ENCODE peak calls at places on chromosome 1, in four cellular contexts. One of them, this sample, is unnamed.

GRCh38 chr1:246043556-246043955 is 463.5 kb downstream of the SMYD3 start:
- DNase-seq in fibroblast of the conjunctiva: no peak
- DNase-seq in testis: no peak
- DNase-seq in stimulated activated CD8-positive, alpha-beta memory T cell treated with anti-CD3 and anti-CD28 coated beads, Interleukin-12 subunit alpha, Interleukin-12 subunit beta, amount 100 ng/mL, for 4 hours: no peak
- DNase-seq in this sample: no peak

GRCh38 chr1:38941527-38942019 is at the start of gene RHBDL2:
- DNase-seq in fibroblast of the conjunctiva: no peak
- DNase-seq in testis: peak; percentile 87
- DNase-seq in stimulated activated CD8-positive, alpha-beta memory T cell treated with anti-CD3 and anti-CD28 coated beads, Interleukin-12 subunit alpha, Interleukin-12 subunit beta, amount 100 ng/mL, for 4 hours: no peak
- DNase-seq in this sample: no peak

GRCh38 chr1:113630340-113631327 is 128.7 kb downstream of the PHTF1 start:
- DNase-seq in fibroblast of the conjunctiva: no peak
- DNase-seq in testis: no peak
- DNase-seq in stimulated activated CD8-positive, alpha-beta memory T cell treated with anti-CD3 and anti-CD28 coated beads, Interleukin-12 subunit alpha, Interleukin-12 subunit beta, amount 100 ng/mL, for 4 hours: no peak
- DNase-seq in this sample: no peak

GRCh38 chr1:36624466-36624865 is 141.8 kb upstream of the CSF3R start:
- DNase-seq in fibroblast of the conjunctiva: no peak
- DNase-seq in testis: no peak
- DNase-seq in stimulated activated CD8-positive, alpha-beta memory T cell treated with anti-CD3 and anti-CD28 coated beads, Interleukin-12 subunit alpha, Interleukin-12 subunit beta, amount 100 ng/mL, for 4 hours: no peak
- DNase-seq in this sample: peak; percentile 39

GRCh38 chr1:59730759-59731478 is 83.8 kb upstream of the HOOK1 start:
- DNase-seq in fibroblast of the conjunctiva: peak; percentile 75
- DNase-seq in testis: peak; percentile 72
- DNase-seq in stimulated activated CD8-positive, alpha-beta memory T cell treated with anti-CD3 and anti-CD28 coated beads, Interleukin-12 subunit alpha, Interleukin-12 subunit beta, amount 100 ng/mL, for 4 hours: no peak
- DNase-seq in this sample: no peak

GRCh38 chr1:59071289-59071688 is 225.6 kb upstream of the FGGY start:
- DNase-seq in fibroblast of the conjunctiva: no peak
- DNase-seq in testis: no peak
- DNase-seq in stimulated activated CD8-positive, alpha-beta memory T cell treated with anti-CD3 and anti-CD28 coated beads, Interleukin-12 subunit alpha, Interleukin-12 subunit beta, amount 100 ng/mL, for 4 hours: no peak
- DNase-seq in this sample: no peak

GRCh38 chr1:171252482-171252881 is 4.2 kb downstream of the FMO1 start:
- DNase-seq in fibroblast of the conjunctiva: no peak
- DNase-seq in testis: no peak
- DNase-seq in stimulated activated CD8-positive, alpha-beta memory T cell treated with anti-CD3 and anti-CD28 coated beads, Interleukin-12 subunit alpha, Interleukin-12 subunit beta, amount 100 ng/mL, for 4 hours: no peak
- DNase-seq in this sample: no peak

GRCh38 chr1:17400725-17401341 is 28.8 kb downstream of the PADI6 start:
- DNase-seq in fibroblast of the conjunctiva: no peak
- DNase-seq in testis: no peak
- DNase-seq in stimulated activated CD8-positive, alpha-beta memory T cell treated with anti-CD3 and anti-CD28 coated beads, Interleukin-12 subunit alpha, Interleukin-12 subunit beta, amount 100 ng/mL, for 4 hours: no peak
- DNase-seq in this sample: no peak

GRCh38 chr1:3707298-3707938 is 44.8 kb upstream of the CCDC27 start:
- DNase-seq in fibroblast of the conjunctiva: no peak
- DNase-seq in testis: no peak
- DNase-seq in stimulated activated CD8-positive, alpha-beta memory T cell treated with anti-CD3 and anti-CD28 coated beads, Interleukin-12 subunit alpha, Interleukin-12 subunit beta, amount 100 ng/mL, for 4 hours: no peak
- DNase-seq in this sample: no peak

GRCh38 chr1:150528997-150529396 is 13.4 kb downstream of the FALEC start:
- DNase-seq in fibroblast of the conjunctiva: peak; percentile 64
- DNase-seq in testis: peak; percentile 38
- DNase-seq in stimulated activated CD8-positive, alpha-beta memory T cell treated with anti-CD3 and anti-CD28 coated beads, Interleukin-12 subunit alpha, Interleukin-12 subunit beta, amount 100 ng/mL, for 4 hours: no peak
- DNase-seq in this sample: no peak

This sample was measured in chondrocyte.